ENCODE peak calls at places on chromosome 14, in four cellular contexts. E is PC-3, N is T-cell, A is NCI-H345. V is an unnamed sample.

GRCh38 chr14:99671230-99672224 is 12.6 kb upstream of the CYP46A1 start:
- DNase-seq in E (no peak), N (no peak), A (no peak), V (no peak)

GRCh38 chr14:100881211-100882025 is 22.1 kb downstream of the RTL1 start:
- DNase-seq in E (no peak), N (no peak), A (no peak), V (no peak)

GRCh38 chr14:103820908-103821307 is 26.5 kb downstream of the PPP1R13B start:
- DNase-seq in E (no peak), N (no peak), A (no peak), V (no peak)

GRCh38 chr14:95182379-95182778 is 25.1 kb upstream of the DICER1 start:
- DNase-seq in E (no peak), N (no peak), A (no peak), V (no peak)

GRCh38 chr14:23513005-23513412 is 38.6 kb downstream of the ZFHX2 start:
- DNase-seq in E (no peak), N (no peak), A (no peak), V (peak; percentile 94)

GRCh38 chr14:77738559-77739250 is 22.3 kb downstream of the SNW1 start:
- DNase-seq in E (no peak), N (no peak), A (no peak), V (no peak)

GRCh38 chr14:90483551-90483950 is 86.7 kb downstream of the CALM1 start:
- DNase-seq in E (no peak), N (peak; percentile 24), A (peak; percentile 79), V (peak; percentile 77)

GRCh38 chr14:36227802-36228201 is 51.3 kb upstream of the PTCSC3 start:
- DNase-seq in E (peak; percentile 86), N (no peak), A (no peak), V (no peak)

GRCh38 chr14:102717211-102717610 is 60.0 kb upstream of the TRAF3 start:
- DNase-seq in E (no peak), N (no peak), A (no peak), V (no peak)

GRCh38 chr14:22691171-22691570 is 47.0 kb upstream of the OR6J1 start:
- DNase-seq in E (peak; percentile 15), N (no peak), A (no peak), V (no peak)

GRCh38 chr14:52023518-52023917 is 34.2 kb downstream of the RTRAF start:
- DNase-seq in E (peak; percentile 72), N (no peak), A (no peak), V (no peak)

GRCh38 chr14:102986810-102987579 is 64.5 kb downstream of the AMN start:
- DNase-seq in E (peak; percentile 76), N (no peak), A (peak; percentile 24), V (no peak)

GRCh38 chr14:96502621-96503251 is 554 bp downstream of the PAPOLA start:
- DNase-seq in E (peak; percentile 23), N (peak; percentile 24), A (peak; percentile 39), V (peak; percentile 19)

GRCh38 chr14:89474464-89474863 is 57.4 kb upstream of the FOXN3 start:
- DNase-seq in E (no peak), N (no peak), A (no peak), V (no peak)

GRCh38 chr14:77181124-77181602 is 435 bp upstream of the TMEM63C start:
- DNase-seq in E (no peak), N (no peak), A (no peak), V (no peak)

GRCh38 chr14:96631030-96631429 is 128.8 kb downstream of the PAPOLA start:
- DNase-seq in E (no peak), N (no peak), A (no peak), V (no peak)

GRCh38 chr14:68140111-68140741 is 320.6 kb downstream of the RAD51B start:
- DNase-seq in E (peak; percentile 99), N (no peak), A (peak; percentile 7), V (peak; percentile 75)

GRCh38 chr14:99754141-99755067 is 38.8 kb upstream of the EML1 start:
- DNase-seq in E (peak; percentile 38), N (no peak), A (peak; percentile 43), V (no peak)

GRCh38 chr14:73924337-73924736 is 25.6 kb downstream of the FAM161B start:
- DNase-seq in E (no peak), N (no peak), A (no peak), V (no peak)

GRCh38 chr14:68968051-68968450 is 11.1 kb downstream of the ACTN1 start:
- DNase-seq in E (no peak), N (peak; percentile 73), A (no peak), V (no peak)

GRCh38 chr14:70698288-70698687 is 56.6 kb downstream of the TTC9 start:
- DNase-seq in E (peak; percentile 87), N (no peak), A (no peak), V (no peak)

GRCh38 chr14:77206877-77207389 is 25.3 kb downstream of the TMEM63C start:
- DNase-seq in E (no peak), N (no peak), A (peak; percentile 18), V (no peak)

GRCh38 chr14:67352055-67352454 is 7.5 kb downstream of the ATP6V1D start:
- DNase-seq in E (no peak), N (no peak), A (no peak), V (no peak)

GRCh38 chr14:87443039-87443438 is 549.9 kb downstream of the GALC start:
- DNase-seq in E (no peak), N (no peak), A (no peak), V (no peak)

GRCh38 chr14:21070610-21071224 is 613 bp downstream of the ARHGEF40 start:
- DNase-seq in E (no peak), N (no peak), A (peak; percentile 71), V (peak; percentile 40)

GRCh38 chr14:23829736-23830474 is 123.7 kb upstream of the DHRS4 start:
- DNase-seq in E (peak; percentile 96), N (no peak), A (no peak), V (no peak)

GRCh38 chr14:68241862-68242490 is 422.4 kb downstream of the RAD51B start:
- DNase-seq in E (no peak), N (no peak), A (no peak), V (no peak)

GRCh38 chr14:56351861-56352260 is 227.7 kb upstream of the TMEM260 start:
- DNase-seq in E (peak; percentile 84), N (no peak), A (no peak), V (no peak)

V was measured in NCI-H1105.